ENCODE peak calls at places on chromosomes 12 and 14, in four cellular contexts. J, S, U and C are unnamed samples.

GRCh38 chr12:96099986-96100385 is 64.6 kb upstream of the LTA4H start:
- DNase-seq in J (no peak), S (no peak), U (no peak), C (no peak)

GRCh38 chr14:76589246-76589645 is 172.0 kb upstream of the VASH1 start:
- DNase-seq in J (no peak), S (no peak), U (no peak), C (no peak)

GRCh38 chr14:22390824-22391461 is 198.1 kb downstream of the DAD1 start:
- DNase-seq in J (no peak), S (no peak), U (no peak), C (no peak)

GRCh38 chr14:104223101-104223809 is 84.9 kb downstream of the KIF26A start:
- DNase-seq in J (no peak), S (no peak), U (no peak), C (peak; percentile 22)

GRCh38 chr12:130160306-130160705 is 2.0 kb upstream of the FZD10 start:
- DNase-seq in J (no peak), S (no peak), U (no peak), C (no peak)

GRCh38 chr12:124698211-124698997 is 131.0 kb upstream of the NCOR2 start:
- DNase-seq in J (peak; percentile 39), S (no peak), U (no peak), C (no peak)

GRCh38 chr12:124608451-124608870 is 41.0 kb upstream of the NCOR2 start:
- DNase-seq in J (no peak), S (no peak), U (no peak), C (no peak)

GRCh38 chr12:25997401-25997973 is 39.0 kb downstream of the RASSF8 start:
- DNase-seq in J (peak; percentile 99), S (no peak), U (no peak), C (no peak)

GRCh38 chr12:64631197-64631596 is 20.9 kb downstream of the RASSF3 start:
- DNase-seq in J (no peak), S (no peak), U (no peak), C (no peak)

GRCh38 chr14:103543721-103544626 is 15.0 kb downstream of the TRMT61A start:
- DNase-seq in J (no peak), S (no peak), U (peak; percentile 11), C (no peak)

GRCh38 chr14:99809376-99809775 is 16.2 kb downstream of the EML1 start:
- DNase-seq in J (peak; percentile 61), S (no peak), U (no peak), C (no peak)

GRCh38 chr14:92692822-92693226 is 55.6 kb downstream of the LGMN start:
- DNase-seq in J (no peak), S (peak; percentile 88), U (no peak), C (peak; percentile 93)

GRCh38 chr12:117190210-117190781 is at the start of gene FBXO21:
- DNase-seq in J (peak; percentile 82), S (peak; percentile 83), U (peak; percentile 96), C (peak; percentile 94)

GRCh38 chr14:104752338-104752734 is 611 bp upstream of the SIVA1 start:
- DNase-seq in J (no peak), S (no peak), U (no peak), C (no peak)

GRCh38 chr12:76137611-76138010 is 53.1 kb upstream of the NAP1L1 start:
- DNase-seq in J (peak; percentile 60), S (no peak), U (no peak), C (no peak)

GRCh38 chr12:86713121-86713520 is 456.9 kb upstream of the MGAT4C start:
- DNase-seq in J (peak; percentile 20), S (no peak), U (no peak), C (no peak)

GRCh38 chr12:29516431-29516875 is 19.0 kb upstream of the OVCH1 start:
- DNase-seq in J (peak; percentile 53), S (no peak), U (no peak), C (no peak)

GRCh38 chr14:35808076-35808657 is 928 bp downstream of the RALGAPA1 start:
- DNase-seq in J (peak; percentile 6), S (peak; percentile 81), U (no peak), C (peak; percentile 9)

GRCh38 chr12:126362490-126362889 is 1297.3 kb downstream of the AACS start:
- DNase-seq in J (peak; percentile 32), S (no peak), U (no peak), C (no peak)

GRCh38 chr12:104605685-104606084 is 148.9 kb downstream of the CHST11 start:
- DNase-seq in J (peak; percentile 34), S (no peak), U (no peak), C (no peak)

GRCh38 chr14:89249296-89249565 is 167.8 kb downstream of the FOXN3 start:
- DNase-seq in J (no peak), S (no peak), U (no peak), C (no peak)

GRCh38 chr14:54738009-54738408 is 164.6 kb downstream of the GCH1 start:
- DNase-seq in J (no peak), S (peak; percentile 3), U (no peak), C (no peak)

GRCh38 chr12:118060301-118061010 is 523 bp downstream of the WSB2 start:
- DNase-seq in J (peak; percentile 24), S (peak; percentile 24), U (peak; percentile 37), C (no peak)

GRCh38 chr12:84134797-84135366 is 777.7 kb downstream of the SLC6A15 start:
- DNase-seq in J (no peak), S (no peak), U (no peak), C (no peak)

GRCh38 chr14:80538633-80539375 is 327.5 kb upstream of the DIO2 start:
- DNase-seq in J (no peak), S (no peak), U (no peak), C (no peak)

GRCh38 chr12:563250-563781 is 99.9 kb downstream of the NINJ2 start:
- DNase-seq in J (no peak), S (no peak), U (peak; percentile 66), C (no peak)

GRCh38 chr12:103495783-103496456 is at the start of gene C12orf42:
- DNase-seq in J (peak; percentile 25), S (peak; percentile 53), U (peak; percentile 33), C (peak; percentile 85)

GRCh38 chr12:32918890-32919791 is 22.6 kb upstream of the PKP2 start:
- DNase-seq in J (peak; percentile 95), S (peak; percentile 14), U (no peak), C (peak; percentile 23)

GRCh38 chr12:85794551-85794950 is 41.7 kb downstream of the RASSF9 start:
- DNase-seq in J (peak; percentile 11), S (no peak), U (no peak), C (no peak)

GRCh38 chr12:131047789-131048610 is 94.3 kb downstream of the ADGRD1 start:
- DNase-seq in J (no peak), S (no peak), U (no peak), C (no peak)

GRCh38 chr12:101695698-101696097 is 1.7 kb upstream of the CHPT1 start:
- DNase-seq in J (peak; percentile 47), S (no peak), U (no peak), C (no peak)

GRCh38 chr14:62956413-62956812 is 88.8 kb downstream of the KCNH5 start:
- DNase-seq in J (peak; percentile 29), S (no peak), U (no peak), C (no peak)

GRCh38 chr12:25744334-25744733 is 191.3 kb upstream of the LMNTD1 start:
- DNase-seq in J (peak; percentile 52), S (no peak), U (no peak), C (no peak)

GRCh38 chr14:105476937-105477658 is 2.5 kb downstream of the CRIP2 start:
- DNase-seq in J (no peak), S (no peak), U (no peak), C (peak; percentile 86)

GRCh38 chr12:114347861-114348260 is 58.1 kb downstream of the TBX5 start:
- DNase-seq in J (no peak), S (no peak), U (no peak), C (no peak)

GRCh38 chr14:102772781-102773570 is 4.3 kb upstream of the TRAF3 start:
- DNase-seq in J (peak; percentile 34), S (no peak), U (no peak), C (no peak)

GRCh38 chr14:46820291-46820690 is 168.7 kb upstream of the RPL10L start:
- DNase-seq in J (no peak), S (no peak), U (no peak), C (no peak)

GRCh38 chr14:31884776-31885379 is 192.2 kb upstream of the ARHGAP5 start:
- DNase-seq in J (peak; percentile 68), S (no peak), U (no peak), C (no peak)

GRCh38 chr12:41205070-41205715 is 17.1 kb downstream of the PDZRN4 start:
- DNase-seq in J (no peak), S (peak; percentile 31), U (no peak), C (no peak)